ENCODE peak calls at places on chromosomes 6 and 20, in seven cellular contexts. One of them, this sample, is unnamed.
A peak's percentile ranks its signal among the peaks of the same experiment; 100 is the strongest.

GRCh38 chr6:144095134-144096002 is at the start of gene SF3B5:
- DNase-seq in AG04450: peak; percentile 99
- DNase-seq in CD8-positive, alpha-beta T cell: peak; percentile 97
- DNase-seq in SJSA1: peak; percentile 98
- DNase-seq in PC-3: peak; percentile 99
- DNase-seq in cardiac muscle cell: peak; percentile 100
- DNase-seq in A673: peak; percentile 100
- DNase-seq in this sample: peak; percentile 100

GRCh38 chr6:77124604-77125003 is 338.7 kb downstream of the HTR1B start:
- DNase-seq in A673: no peak
- DNase-seq in SJSA1: no peak
- DNase-seq in PC-3: peak; percentile 9
- DNase-seq in AG04450: no peak
- DNase-seq in cardiac muscle cell: peak; percentile 6
- DNase-seq in CD8-positive, alpha-beta T cell: no peak
- DNase-seq in this sample: no peak

GRCh38 chr20:57482148-57482547 is 42.8 kb downstream of the CTCFL start:
- DNase-seq in AG04450: no peak
- DNase-seq in CD8-positive, alpha-beta T cell: no peak
- DNase-seq in cardiac muscle cell: no peak
- DNase-seq in PC-3: no peak
- DNase-seq in A673: no peak
- DNase-seq in SJSA1: no peak
- DNase-seq in this sample: no peak

GRCh38 chr20:57390604-57391438 is at the start of gene RBM38:
- DNase-seq in CD8-positive, alpha-beta T cell: peak; percentile 64
- DNase-seq in PC-3: peak; percentile 90
- DNase-seq in SJSA1: no peak
- DNase-seq in cardiac muscle cell: peak; percentile 71
- DNase-seq in A673: peak; percentile 83
- DNase-seq in AG04450: peak; percentile 11
- DNase-seq in this sample: no peak

GRCh38 chr20:4613718-4614620 is 107.7 kb upstream of the PRND start:
- DNase-seq in CD8-positive, alpha-beta T cell: peak; percentile 54
- DNase-seq in AG04450: no peak
- DNase-seq in PC-3: peak; percentile 79
- DNase-seq in A673: peak; percentile 81
- DNase-seq in SJSA1: peak; percentile 71
- DNase-seq in cardiac muscle cell: peak; percentile 91
- DNase-seq in this sample: peak; percentile 53

GRCh38 chr20:47020231-47020630 is 125.6 kb downstream of the EYA2 start:
- DNase-seq in AG04450: peak; percentile 26
- DNase-seq in SJSA1: peak; percentile 7
- DNase-seq in PC-3: peak; percentile 13
- DNase-seq in CD8-positive, alpha-beta T cell: no peak
- DNase-seq in A673: no peak
- DNase-seq in cardiac muscle cell: no peak
- DNase-seq in this sample: no peak

GRCh38 chr6:154127638-154128037 is 88.6 kb downstream of the OPRM1 start:
- DNase-seq in A673: peak; percentile 49
- DNase-seq in CD8-positive, alpha-beta T cell: no peak
- DNase-seq in SJSA1: no peak
- DNase-seq in PC-3: no peak
- DNase-seq in AG04450: no peak
- DNase-seq in cardiac muscle cell: no peak
- DNase-seq in this sample: no peak

GRCh38 chr6:25248100-25248499 is 31.1 kb upstream of the CARMIL1 start:
- DNase-seq in CD8-positive, alpha-beta T cell: no peak
- DNase-seq in AG04450: peak; percentile 6
- DNase-seq in cardiac muscle cell: no peak
- DNase-seq in A673: no peak
- DNase-seq in PC-3: peak; percentile 36
- DNase-seq in SJSA1: no peak
- DNase-seq in this sample: no peak

GRCh38 chr6:101747160-101747559 is 353.7 kb downstream of the GRIK2 start:
- DNase-seq in CD8-positive, alpha-beta T cell: no peak
- DNase-seq in cardiac muscle cell: peak; percentile 33
- DNase-seq in A673: no peak
- DNase-seq in SJSA1: no peak
- DNase-seq in AG04450: no peak
- DNase-seq in PC-3: no peak
- DNase-seq in this sample: no peak

GRCh38 chr20:14406495-14406894 is 69.1 kb upstream of the FLRT3 start:
- DNase-seq in CD8-positive, alpha-beta T cell: no peak
- DNase-seq in SJSA1: peak; percentile 37
- DNase-seq in AG04450: no peak
- DNase-seq in PC-3: peak; percentile 94
- DNase-seq in cardiac muscle cell: peak; percentile 14
- DNase-seq in A673: no peak
- DNase-seq in this sample: no peak

GRCh38 chr6:28107506-28107905 is 16.9 kb upstream of the ZSCAN16 start:
- DNase-seq in A673: no peak
- DNase-seq in cardiac muscle cell: no peak
- DNase-seq in PC-3: no peak
- DNase-seq in CD8-positive, alpha-beta T cell: no peak
- DNase-seq in AG04450: no peak
- DNase-seq in SJSA1: no peak
- DNase-seq in this sample: no peak

GRCh38 chr20:50425076-50425475 is 85.1 kb upstream of the PTPN1 start:
- DNase-seq in PC-3: no peak
- DNase-seq in AG04450: no peak
- DNase-seq in A673: peak; percentile 65
- DNase-seq in cardiac muscle cell: no peak
- DNase-seq in CD8-positive, alpha-beta T cell: no peak
- DNase-seq in SJSA1: no peak
- DNase-seq in this sample: no peak

GRCh38 chr20:47459344-47460073 is 42.2 kb upstream of the NCOA3 start:
- DNase-seq in AG04450: no peak
- DNase-seq in SJSA1: no peak
- DNase-seq in CD8-positive, alpha-beta T cell: no peak
- DNase-seq in PC-3: no peak
- DNase-seq in cardiac muscle cell: no peak
- DNase-seq in A673: no peak
- DNase-seq in this sample: no peak

GRCh38 chr6:137202078-137202477 is 17.1 kb downstream of the IFNGR1 start:
- DNase-seq in SJSA1: no peak
- DNase-seq in A673: peak; percentile 10
- DNase-seq in PC-3: no peak
- DNase-seq in AG04450: no peak
- DNase-seq in cardiac muscle cell: no peak
- DNase-seq in CD8-positive, alpha-beta T cell: no peak
- DNase-seq in this sample: no peak

GRCh38 chr6:3414704-3415453 is 42.0 kb downstream of the SLC22A23 start:
- DNase-seq in A673: no peak
- DNase-seq in cardiac muscle cell: peak; percentile 66
- DNase-seq in SJSA1: no peak
- DNase-seq in PC-3: peak; percentile 67
- DNase-seq in AG04450: no peak
- DNase-seq in CD8-positive, alpha-beta T cell: peak; percentile 8
- DNase-seq in this sample: no peak

GRCh38 chr20:43766395-43766794 is 39.6 kb upstream of the GTSF1L start:
- DNase-seq in CD8-positive, alpha-beta T cell: no peak
- DNase-seq in PC-3: no peak
- DNase-seq in SJSA1: no peak
- DNase-seq in A673: no peak
- DNase-seq in AG04450: no peak
- DNase-seq in cardiac muscle cell: no peak
- DNase-seq in this sample: no peak

GRCh38 chr6:89073840-89074239 is 6.7 kb upstream of the PNRC1 start:
- DNase-seq in SJSA1: no peak
- DNase-seq in AG04450: no peak
- DNase-seq in PC-3: no peak
- DNase-seq in A673: no peak
- DNase-seq in cardiac muscle cell: no peak
- DNase-seq in CD8-positive, alpha-beta T cell: no peak
- DNase-seq in this sample: no peak

GRCh38 chr6:31908791-31909190 is 6.9 kb upstream of the ZBTB12 start:
- DNase-seq in cardiac muscle cell: peak; percentile 59
- DNase-seq in A673: no peak
- DNase-seq in AG04450: peak; percentile 76
- DNase-seq in SJSA1: peak; percentile 69
- DNase-seq in CD8-positive, alpha-beta T cell: no peak
- DNase-seq in PC-3: peak; percentile 87
- DNase-seq in this sample: no peak

GRCh38 chr20:25082498-25082873 is 545 bp upstream of the VSX1 start:
- DNase-seq in CD8-positive, alpha-beta T cell: no peak
- DNase-seq in PC-3: no peak
- DNase-seq in A673: no peak
- DNase-seq in cardiac muscle cell: no peak
- DNase-seq in AG04450: no peak
- DNase-seq in SJSA1: no peak
- DNase-seq in this sample: no peak

GRCh38 chr6:155340464-155341129 is 26.3 kb upstream of the TFB1M start:
- DNase-seq in AG04450: peak; percentile 10
- DNase-seq in SJSA1: no peak
- DNase-seq in cardiac muscle cell: peak; percentile 69
- DNase-seq in CD8-positive, alpha-beta T cell: no peak
- DNase-seq in PC-3: peak; percentile 54
- DNase-seq in A673: peak; percentile 46
- DNase-seq in this sample: no peak

GRCh38 chr6:72616406-72617015 is 5.4 kb upstream of the KCNQ5 start:
- DNase-seq in PC-3: peak; percentile 58
- DNase-seq in AG04450: no peak
- DNase-seq in cardiac muscle cell: peak; percentile 69
- DNase-seq in CD8-positive, alpha-beta T cell: no peak
- DNase-seq in A673: peak; percentile 58
- DNase-seq in SJSA1: no peak
- DNase-seq in this sample: no peak

GRCh38 chr20:53646550-53646949 is 52.9 kb upstream of the ZNF217 start:
- DNase-seq in A673: no peak
- DNase-seq in SJSA1: no peak
- DNase-seq in PC-3: no peak
- DNase-seq in CD8-positive, alpha-beta T cell: no peak
- DNase-seq in cardiac muscle cell: no peak
- DNase-seq in AG04450: no peak
- DNase-seq in this sample: no peak

GRCh38 chr20:53645582-53645897 is 51.9 kb upstream of the ZNF217 start:
- DNase-seq in AG04450: no peak
- DNase-seq in A673: no peak
- DNase-seq in CD8-positive, alpha-beta T cell: no peak
- DNase-seq in cardiac muscle cell: no peak
- DNase-seq in SJSA1: no peak
- DNase-seq in PC-3: no peak
- DNase-seq in this sample: no peak

GRCh38 chr20:53642196-53643030 is 48.8 kb upstream of the ZNF217 start:
- DNase-seq in SJSA1: peak; percentile 91
- DNase-seq in AG04450: no peak
- DNase-seq in A673: no peak
- DNase-seq in cardiac muscle cell: peak; percentile 63
- DNase-seq in PC-3: peak; percentile 82
- DNase-seq in CD8-positive, alpha-beta T cell: peak; percentile 25
- DNase-seq in this sample: no peak

GRCh38 chr20:53639647-53640440 is 46.2 kb upstream of the ZNF217 start:
- DNase-seq in A673: no peak
- DNase-seq in CD8-positive, alpha-beta T cell: no peak
- DNase-seq in SJSA1: no peak
- DNase-seq in AG04450: no peak
- DNase-seq in PC-3: peak; percentile 29
- DNase-seq in cardiac muscle cell: no peak
- DNase-seq in this sample: no peak

GRCh38 chr20:53643031-53643832 is 49.6 kb upstream of the ZNF217 start:
- DNase-seq in A673: no peak
- DNase-seq in PC-3: peak; percentile 94
- DNase-seq in AG04450: no peak
- DNase-seq in CD8-positive, alpha-beta T cell: peak; percentile 55
- DNase-seq in cardiac muscle cell: peak; percentile 69
- DNase-seq in SJSA1: peak; percentile 88
- DNase-seq in this sample: peak; percentile 78
- H3K4me3 ChIP-seq in A673: no peak overlapping the region
- H3K4me3 ChIP-seq in PC-3: peak overlapping the region; percentile 51
- H3K4me3 ChIP-seq in AG04450: no peak overlapping the region
- H3K4me3 ChIP-seq in CD8-positive, alpha-beta T cell: peak overlapping the region; percentile 47
- H3K4me3 ChIP-seq in cardiac muscle cell: no peak overlapping the region
- H3K4me3 ChIP-seq in SJSA1: no peak overlapping the region
- H3K4me3 ChIP-seq in this sample: peak overlapping the region; percentile 3

DNA sequence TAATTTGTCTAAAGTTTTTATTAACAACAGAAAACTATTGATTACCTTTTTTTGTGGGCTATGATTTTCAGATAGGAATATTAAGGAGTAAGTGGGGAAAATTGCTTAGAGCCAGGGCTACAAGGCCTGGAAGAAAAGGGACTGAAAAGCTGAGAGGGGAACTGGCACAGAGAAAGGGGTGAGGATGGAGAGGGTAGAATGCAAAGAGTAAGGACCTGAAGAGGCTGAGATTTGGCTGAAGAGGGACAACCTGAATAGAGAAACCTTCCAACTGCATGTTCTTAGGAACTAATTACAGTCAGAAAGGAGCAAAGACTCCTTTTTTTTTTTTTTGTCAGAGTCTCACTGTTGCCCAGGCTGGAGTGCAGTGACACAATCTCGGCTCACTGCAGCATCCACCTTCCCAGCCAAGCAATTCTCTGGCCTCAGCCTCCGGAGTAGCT is 16.7 kb downstream of the BTN2A1 start:
- DNase-seq in PC-3: no peak
- DNase-seq in A673: no peak
- DNase-seq in SJSA1: no peak
- DNase-seq in AG04450: no peak
- DNase-seq in cardiac muscle cell: no peak
- DNase-seq in CD8-positive, alpha-beta T cell: no peak
- DNase-seq in this sample: no peak
- H3K4me3 ChIP-seq in PC-3: peak overlapping the region; percentile 68
- H3K4me3 ChIP-seq in A673: peak overlapping the region; percentile 45
- H3K4me3 ChIP-seq in SJSA1: peak overlapping the region; percentile 34
- H3K4me3 ChIP-seq in AG04450: peak overlapping the region; percentile 50
- H3K4me3 ChIP-seq in cardiac muscle cell: peak overlapping the region; percentile 22
- H3K4me3 ChIP-seq in CD8-positive, alpha-beta T cell: peak overlapping the region; percentile 64
- H3K4me3 ChIP-seq in this sample: peak overlapping the region; percentile 71

DNA sequence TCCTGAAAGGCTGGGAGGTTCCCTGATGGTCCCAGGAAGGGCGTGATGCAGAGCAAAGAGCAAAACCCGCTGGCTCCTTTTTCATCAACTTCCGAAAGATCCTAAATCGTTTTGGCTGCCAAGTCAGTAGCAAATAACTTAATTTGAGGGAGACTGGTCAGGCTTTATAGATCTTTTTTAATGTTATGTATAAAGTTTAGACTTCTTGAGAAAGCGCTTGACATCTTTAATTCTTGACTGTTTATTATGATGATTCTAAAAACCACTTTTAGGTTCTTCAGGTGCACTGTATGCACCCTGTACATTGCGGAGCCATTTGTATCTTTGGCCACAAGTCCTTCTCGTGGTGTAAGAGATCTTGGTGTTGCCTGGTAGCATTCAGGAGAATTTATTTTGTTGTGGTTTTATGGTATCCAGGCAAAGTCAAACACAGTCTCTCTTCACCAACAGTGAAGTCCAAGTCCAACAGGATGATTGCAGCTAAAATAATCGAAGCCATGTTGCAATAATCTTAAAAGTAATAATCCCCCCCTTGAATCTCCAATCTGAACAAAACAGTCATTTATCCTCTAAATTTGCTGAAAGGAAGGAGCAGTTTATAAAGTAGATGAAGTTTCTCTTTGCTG is 373 bp upstream of the SYNE1 start:
- DNase-seq in CD8-positive, alpha-beta T cell: no peak
- DNase-seq in A673: no peak
- DNase-seq in PC-3: no peak
- DNase-seq in SJSA1: no peak
- DNase-seq in cardiac muscle cell: peak; percentile 15
- DNase-seq in AG04450: no peak
- DNase-seq in this sample: no peak
- H3K4me3 ChIP-seq in CD8-positive, alpha-beta T cell: no peak overlapping the region
- H3K4me3 ChIP-seq in A673: peak overlapping the region; percentile 51
- H3K4me3 ChIP-seq in PC-3: no peak overlapping the region
- H3K4me3 ChIP-seq in SJSA1: peak overlapping the region; percentile 45
- H3K4me3 ChIP-seq in cardiac muscle cell: peak overlapping the region; percentile 51
- H3K4me3 ChIP-seq in AG04450: peak overlapping the region; percentile 79
- H3K4me3 ChIP-seq in this sample: no peak overlapping the region

GRCh38 chr6:152071843-152072242 is 264.4 kb downstream of the ESR1 start:
- DNase-seq in SJSA1: no peak
- DNase-seq in CD8-positive, alpha-beta T cell: no peak
- DNase-seq in cardiac muscle cell: no peak
- DNase-seq in A673: no peak
- DNase-seq in PC-3: no peak
- DNase-seq in AG04450: no peak
- DNase-seq in this sample: no peak
- H3K4me3 ChIP-seq in SJSA1: no peak overlapping the region
- H3K4me3 ChIP-seq in CD8-positive, alpha-beta T cell: no peak overlapping the region
- H3K4me3 ChIP-seq in cardiac muscle cell: no peak overlapping the region
- H3K4me3 ChIP-seq in A673: no peak overlapping the region
- H3K4me3 ChIP-seq in PC-3: no peak overlapping the region
- H3K4me3 ChIP-seq in AG04450: no peak overlapping the region
- H3K4me3 ChIP-seq in this sample: no peak overlapping the region

This sample was measured in GM12864.